ENCODE peak calls at places on chromosomes 2 and 18, in seven cellular contexts. P is breast epithelium, B is A549, G is prostate gland, U is adrenal gland, V is GM12891, S is GM12892. H is an unnamed sample.

GRCh38 chr2:232483923-232484627 is 3.6 kb downstream of the ECEL1 start:
- DNase-seq in U (no peak), G (no peak), S (no peak), P (peak; percentile 31), V (no peak), B (no peak), H (no peak)

GRCh38 chr18:45571714-45572113 is 43.6 kb upstream of the SLC14A2 start:
- DNase-seq in S (no peak), P (no peak), G (no peak), B (no peak), U (no peak), V (no peak), H (no peak)

GRCh38 chr2:168328421-168328820 is 81.0 kb upstream of the STK39 start:
- DNase-seq in V (no peak), B (no peak), P (no peak), S (no peak), G (no peak), U (no peak), H (no peak)

GRCh38 chr2:85785027-85785822 is 31.4 kb downstream of the ATOH8 start:
- DNase-seq in G (no peak), S (no peak), U (no peak), B (no peak), P (no peak), V (no peak), H (no peak)

GRCh38 chr2:238644095-238645081 is 203.5 kb upstream of the TWIST2 start:
- DNase-seq in S (no peak), B (peak; percentile 84), U (peak; percentile 77), V (no peak), P (no peak), G (no peak), H (peak; percentile 91)

GRCh38 chr2:99159594-99159993 is 4.8 kb downstream of the LIPT1 start:
- DNase-seq in V (no peak), P (no peak), G (no peak), S (no peak), B (no peak), U (no peak), H (no peak)

GRCh38 chr2:32838418-32838817 is 108.3 kb upstream of the LTBP1 start:
- DNase-seq in U (no peak), S (no peak), P (no peak), G (no peak), V (peak; percentile 13), B (no peak), H (no peak)

GRCh38 chr2:188450740-188451480 is 159.2 kb downstream of the GULP1 start:
- DNase-seq in U (no peak), G (no peak), B (no peak), P (no peak), V (no peak), S (no peak), H (no peak)

GRCh38 chr2:131023758-131024157 is 69.5 kb downstream of the FAM168B start:
- DNase-seq in U (no peak), P (no peak), V (no peak), G (no peak), B (no peak), S (no peak), H (peak; percentile 74)

GRCh38 chr2:157052685-157053224 is 204.8 kb upstream of the GALNT5 start:
- DNase-seq in P (no peak), S (no peak), G (no peak), V (no peak), B (peak; percentile 56), U (peak; percentile 51), H (no peak)

GRCh38 chr2:48600204-48600813 is 17.3 kb upstream of the GTF2A1L start:
- DNase-seq in B (peak; percentile 46), S (no peak), P (no peak), U (peak; percentile 14), G (no peak), V (no peak), H (no peak)

GRCh38 chr2:217951521-217952247 is 51.1 kb downstream of the TNS1 start:
- DNase-seq in S (no peak), P (peak; percentile 27), U (peak; percentile 1), V (no peak), B (no peak), G (no peak), H (no peak)

GRCh38 chr2:67268806-67269205 is 128.3 kb upstream of the ETAA1 start:
- DNase-seq in B (peak; percentile 18), G (no peak), V (no peak), S (no peak), P (no peak), U (no peak), H (no peak)

GRCh38 chr2:162403884-162404283 is 60.0 kb downstream of the GCA start:
- DNase-seq in B (no peak), P (no peak), V (no peak), G (peak; percentile 19), U (peak; percentile 32), S (no peak), H (no peak)

GRCh38 chr2:160245614-160246156 is 45.6 kb upstream of the ITGB6 start:
- DNase-seq in G (no peak), U (no peak), P (no peak), B (no peak), S (no peak), V (no peak), H (no peak)

GRCh38 chr2:133530645-133531044 is 37.6 kb downstream of the NCKAP5 start:
- DNase-seq in S (no peak), G (no peak), U (no peak), P (no peak), V (no peak), B (no peak), H (peak; percentile 78)

GRCh38 chr2:8300905-8301304 is 381.0 kb upstream of the ID2 start:
- DNase-seq in U (no peak), S (no peak), P (no peak), G (no peak), V (no peak), B (no peak), H (no peak)

GRCh38 chr2:200737585-200737984 is 74.1 kb upstream of the BZW1 start:
- DNase-seq in U (no peak), B (no peak), V (no peak), S (no peak), P (no peak), G (no peak), H (peak; percentile 66)

GRCh38 chr2:149161481-149162225 is 123.2 kb downstream of the LYPD6B start:
- DNase-seq in V (no peak), G (no peak), P (no peak), S (no peak), B (no peak), U (no peak), H (peak; percentile 74)

GRCh38 chr18:77101410-77102245 is 31.0 kb downstream of the MBP start:
- DNase-seq in B (peak; percentile 90), S (no peak), V (no peak), U (peak; percentile 76), G (no peak), P (no peak), H (peak; percentile 98)
- TF ChIP-seq POLR2A in B (no peak), S (peak; percentile 47), V (no peak), U (no peak), G (peak; percentile 24), P (no peak), H (no peak)

GRCh38 chr2:70086278-70086837 is 919 bp upstream of the PCBP1 start:
- DNase-seq in V (no peak), B (peak; percentile 94), S (peak; percentile 39), P (peak; percentile 65), U (peak; percentile 72), G (peak; percentile 58), H (peak; percentile 95)
- TF ChIP-seq POLR2A in V (peak; percentile 88), B (peak; percentile 83), S (peak; percentile 81), P (no peak), U (no peak), G (no peak), H (no peak)

GRCh38 chr2:151354807-151355206 is 2.6 kb upstream of the TNFAIP6 start:
- DNase-seq in V (no peak), U (no peak), P (no peak), S (no peak), B (no peak), G (no peak), H (no peak)

GRCh38 chr2:151359768-151360167 is 2.4 kb downstream of the TNFAIP6 start:
- DNase-seq in U (no peak), S (no peak), B (no peak), G (no peak), V (no peak), P (no peak), H (no peak)

GRCh38 chr2:151361674-151362380 is 4.4 kb downstream of the TNFAIP6 start:
- DNase-seq in B (peak; percentile 23), P (no peak), V (no peak), U (no peak), S (no peak), G (no peak), H (peak; percentile 24)

GRCh38 chr2:151357359-151357758 is at the start of gene TNFAIP6:
- DNase-seq in S (no peak), P (no peak), V (no peak), G (no peak), U (peak; percentile 31), B (peak; percentile 41), H (peak; percentile 53)
- TF ChIP-seq POLR2A in S (no peak), P (peak; percentile 25), V (no peak), G (no peak), U (peak; percentile 23), B (no peak), H (peak; percentile 57)

DNA sequence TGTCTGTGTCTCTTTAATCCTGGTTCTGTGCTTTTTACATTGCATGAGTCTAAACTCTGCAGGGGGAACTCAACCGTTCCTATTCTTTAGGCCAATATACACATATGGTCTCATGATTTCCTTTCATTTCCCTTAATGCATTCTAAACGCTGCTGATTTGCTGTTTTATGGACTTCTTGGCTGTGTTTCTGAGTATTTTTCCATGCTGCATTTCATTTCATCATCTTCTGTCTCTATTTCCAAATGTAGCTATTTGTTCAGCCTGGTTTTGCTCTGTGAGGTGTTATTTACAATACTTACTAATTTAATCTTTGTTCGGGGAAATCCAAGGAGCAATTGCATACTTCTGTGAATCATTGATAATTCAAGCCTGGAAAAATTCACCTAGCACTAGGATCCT is 897.2 kb downstream of the TSN start:
- DNase-seq in G (no peak), S (no peak), B (no peak), P (no peak), U (no peak), V (no peak), H (no peak)
- TF ChIP-seq POLR2A in G (no peak), S (no peak), B (no peak), P (no peak), U (no peak), V (no peak), H (no peak)

DNA sequence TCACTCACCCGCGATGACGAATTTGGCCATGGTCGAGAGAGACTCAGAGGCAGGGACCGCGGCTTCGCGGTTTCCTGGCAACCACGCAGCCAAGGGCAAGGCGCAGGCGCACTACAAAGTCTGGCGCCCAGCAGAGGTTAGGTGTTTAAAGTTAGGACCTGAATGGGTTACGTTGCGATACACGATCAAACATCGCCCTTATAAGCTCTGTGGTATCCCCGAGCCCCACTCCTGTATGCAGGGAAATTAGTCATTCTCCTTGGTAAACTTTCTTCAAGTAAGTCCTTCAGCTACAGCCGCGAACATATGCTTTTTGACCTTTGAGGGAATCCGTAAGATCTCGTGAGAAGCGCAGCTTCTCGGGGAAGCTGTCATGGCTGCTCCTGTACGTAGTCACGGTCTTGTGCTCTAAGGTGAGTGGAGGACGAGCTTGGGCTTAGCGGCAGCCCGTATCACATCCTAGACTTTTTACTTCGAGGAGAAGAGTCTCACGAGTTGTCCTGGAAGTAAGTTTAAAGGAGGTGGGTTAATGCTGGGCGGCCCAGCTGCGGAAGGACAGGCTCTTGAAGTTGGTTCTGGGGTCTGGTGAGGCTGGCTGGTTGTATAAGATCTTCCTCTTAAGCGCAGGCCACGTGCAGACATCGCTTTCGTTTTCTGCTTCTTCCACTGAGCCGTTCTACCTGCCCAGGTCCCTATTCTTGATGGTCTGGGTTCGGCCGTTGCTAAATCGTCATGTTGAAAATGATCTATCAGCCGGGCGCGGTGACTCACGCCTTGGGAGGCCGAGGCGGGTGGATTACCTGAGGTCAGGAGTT is at the start of the genes FASTKD2 and MDH1B:
- DNase-seq in U (peak; percentile 97), B (peak; percentile 94), S (peak; percentile 54), P (peak; percentile 74), G (peak; percentile 83), V (peak; percentile 51), H (peak; percentile 97)
- TF ChIP-seq POLR2A in U (peak; percentile 75), B (peak; percentile 75), S (peak; percentile 97), P (no peak), G (no peak), V (peak; percentile 97), H (peak; percentile 10)

H was measured in esophagus muscularis mucosa.